ENCODE peak calls at places on chromosomes 5 and 9, in eight cellular contexts. V, T, O, I, W, M, K and Q are unnamed samples.

GRCh38 chr5:159316519-159317383 is 13.5 kb downstream of the IL12B start:
- DNase-seq in V (no peak), T (peak), O (peak), I (no peak), W (no peak), M (peak), K (no peak), Q (no peak)

GRCh38 chr5:118598311-118598710 is 390.0 kb downstream of the DTWD2 start:
- DNase-seq in V (no peak), T (no peak), O (no peak), I (no peak), W (no peak), M (no peak), K (no peak), Q (no peak)

GRCh38 chr5:119166026-119166425 is 95.1 kb downstream of the DMXL1 start:
- DNase-seq in V (no peak), T (no peak), O (no peak), I (no peak), W (peak), M (no peak), K (no peak), Q (no peak)

GRCh38 chr5:127320032-127320945 is 29.7 kb downstream of the MEGF10 start:
- DNase-seq in V (no peak), T (no peak), O (no peak), I (no peak), W (no peak), M (peak), K (no peak), Q (no peak)

GRCh38 chr5:56465757-56466127 is 232.6 kb upstream of the ANKRD55 start:
- DNase-seq in V (no peak), T (no peak), O (no peak), I (no peak), W (no peak), M (no peak), K (no peak), Q (no peak)

GRCh38 chr9:36149197-36149596 is 12.7 kb downstream of the GLIPR2 start:
- DNase-seq in V (no peak), T (no peak), O (no peak), I (no peak), W (no peak), M (peak), K (no peak), Q (no peak)

GRCh38 chr5:25418319-25418859 is 773.6 kb upstream of the CDH10 start:
- DNase-seq in V (no peak), T (no peak), O (no peak), I (no peak), W (no peak), M (no peak), K (no peak), Q (no peak)

GRCh38 chr9:133973791-133974630 is 18.1 kb downstream of the VAV2 start:
- DNase-seq in V (no peak), T (no peak), O (no peak), I (no peak), W (no peak), M (no peak), K (peak), Q (no peak)